ENCODE peak calls at places on chromosomes 2 and 18, in five cellular contexts. One of them, this sample, is unnamed.

GRCh38 chr2:165558832-165559231 is 89.3 kb downstream of the CSRNP3 start:
- DNase-seq in Right ventricle myocardium inferior: no peak
- DNase-seq in CD8-positive, alpha-beta T cell: no peak
- DNase-seq in T-helper 17 cell: no peak
- DNase-seq in Calu3: no peak
- DNase-seq in this sample: no peak

GRCh38 chr2:68284896-68285295 is 32.6 kb upstream of the PPP3R1 start:
- DNase-seq in CD8-positive, alpha-beta T cell: no peak
- DNase-seq in T-helper 17 cell: no peak
- DNase-seq in Right ventricle myocardium inferior: no peak
- DNase-seq in Calu3: no peak
- DNase-seq in this sample: no peak

GRCh38 chr2:33366473-33366872 is 110.0 kb upstream of the RASGRP3 start:
- DNase-seq in Right ventricle myocardium inferior: no peak
- DNase-seq in T-helper 17 cell: no peak
- DNase-seq in Calu3: no peak
- DNase-seq in CD8-positive, alpha-beta T cell: no peak
- DNase-seq in this sample: no peak

GRCh38 chr2:122390406-122390805 is 635.0 kb downstream of the TSN start:
- DNase-seq in Right ventricle myocardium inferior: no peak
- DNase-seq in CD8-positive, alpha-beta T cell: no peak
- DNase-seq in Calu3: peak
- DNase-seq in T-helper 17 cell: no peak
- DNase-seq in this sample: no peak

GRCh38 chr18:48580782-48581181 is 42.0 kb downstream of the CTIF start:
- DNase-seq in Calu3: no peak
- DNase-seq in T-helper 17 cell: no peak
- DNase-seq in Right ventricle myocardium inferior: no peak
- DNase-seq in CD8-positive, alpha-beta T cell: no peak
- DNase-seq in this sample: no peak

GRCh38 chr18:79952996-79953559 is 1.6 kb upstream of the SLC66A2 start:
- DNase-seq in Calu3: no peak
- DNase-seq in CD8-positive, alpha-beta T cell: no peak
- DNase-seq in Right ventricle myocardium inferior: no peak
- DNase-seq in T-helper 17 cell: no peak
- DNase-seq in this sample: no peak

GRCh38 chr2:127929449-127929848 is 43.7 kb upstream of the AMMECR1L start:
- DNase-seq in CD8-positive, alpha-beta T cell: no peak
- DNase-seq in T-helper 17 cell: no peak
- DNase-seq in Calu3: no peak
- DNase-seq in Right ventricle myocardium inferior: no peak
- DNase-seq in this sample: no peak

GRCh38 chr18:50080932-50081560 is 113.9 kb downstream of the MYO5B start:
- DNase-seq in Calu3: peak
- DNase-seq in CD8-positive, alpha-beta T cell: no peak
- DNase-seq in Right ventricle myocardium inferior: no peak
- DNase-seq in T-helper 17 cell: no peak
- DNase-seq in this sample: no peak

GRCh38 chr2:202780514-202781021 is 91.0 kb downstream of the ICA1L start:
- DNase-seq in Right ventricle myocardium inferior: no peak
- DNase-seq in CD8-positive, alpha-beta T cell: no peak
- DNase-seq in Calu3: peak
- DNase-seq in T-helper 17 cell: no peak
- DNase-seq in this sample: no peak

GRCh38 chr2:152155209-152155608 is 20.4 kb downstream of the STAM2 start:
- DNase-seq in Calu3: no peak
- DNase-seq in Right ventricle myocardium inferior: no peak
- DNase-seq in CD8-positive, alpha-beta T cell: no peak
- DNase-seq in T-helper 17 cell: no peak
- DNase-seq in this sample: no peak

GRCh38 chr2:53403836-53404413 is 363.7 kb upstream of the CHAC2 start:
- DNase-seq in CD8-positive, alpha-beta T cell: no peak
- DNase-seq in Calu3: peak
- DNase-seq in T-helper 17 cell: no peak
- DNase-seq in Right ventricle myocardium inferior: no peak
- DNase-seq in this sample: no peak

GRCh38 chr18:13260114-13260926 is 41.8 kb downstream of the LDLRAD4 start:
- DNase-seq in CD8-positive, alpha-beta T cell: no peak
- DNase-seq in Calu3: peak
- DNase-seq in Right ventricle myocardium inferior: no peak
- DNase-seq in T-helper 17 cell: no peak
- DNase-seq in this sample: no peak

GRCh38 chr2:85813978-85814801 is 60.4 kb downstream of the ATOH8 start:
- DNase-seq in Calu3: peak
- DNase-seq in CD8-positive, alpha-beta T cell: peak
- DNase-seq in T-helper 17 cell: peak
- DNase-seq in Right ventricle myocardium inferior: peak
- DNase-seq in this sample: peak

GRCh38 chr2:164967781-164968228 is 12.5 kb upstream of the SLC38A11 start:
- DNase-seq in Right ventricle myocardium inferior: no peak
- DNase-seq in CD8-positive, alpha-beta T cell: no peak
- DNase-seq in T-helper 17 cell: no peak
- DNase-seq in Calu3: peak
- DNase-seq in this sample: no peak

GRCh38 chr2:208645226-208645625 is 238.6 kb downstream of the PTH2R start:
- DNase-seq in Calu3: no peak
- DNase-seq in CD8-positive, alpha-beta T cell: no peak
- DNase-seq in T-helper 17 cell: no peak
- DNase-seq in Right ventricle myocardium inferior: no peak
- DNase-seq in this sample: no peak

GRCh38 chr2:23669413-23670244 is 257.3 kb downstream of the ATAD2B start:
- DNase-seq in CD8-positive, alpha-beta T cell: no peak
- DNase-seq in Calu3: no peak
- DNase-seq in T-helper 17 cell: no peak
- DNase-seq in Right ventricle myocardium inferior: peak
- DNase-seq in this sample: no peak

GRCh38 chr2:232315923-232316299 is 62.6 kb upstream of the ALPP start:
- DNase-seq in Calu3: no peak
- DNase-seq in T-helper 17 cell: no peak
- DNase-seq in CD8-positive, alpha-beta T cell: no peak
- DNase-seq in Right ventricle myocardium inferior: no peak
- DNase-seq in this sample: no peak

GRCh38 chr2:81650048-81650971 is 1345.8 kb upstream of the LRRTM1 start:
- DNase-seq in Calu3: no peak
- DNase-seq in T-helper 17 cell: no peak
- DNase-seq in CD8-positive, alpha-beta T cell: no peak
- DNase-seq in Right ventricle myocardium inferior: no peak
- DNase-seq in this sample: peak

GRCh38 chr18:57835904-57836303 is 32.8 kb upstream of the ATP8B1 start:
- DNase-seq in T-helper 17 cell: no peak
- DNase-seq in Right ventricle myocardium inferior: no peak
- DNase-seq in Calu3: no peak
- DNase-seq in CD8-positive, alpha-beta T cell: no peak
- DNase-seq in this sample: no peak

GRCh38 chr18:70931942-70932814 is 643.3 kb downstream of the SOCS6 start:
- DNase-seq in Calu3: peak
- DNase-seq in T-helper 17 cell: no peak
- DNase-seq in Right ventricle myocardium inferior: no peak
- DNase-seq in CD8-positive, alpha-beta T cell: no peak
- DNase-seq in this sample: no peak

GRCh38 chr2:96685592-96686459 is 43.3 kb downstream of the FER1L5 start:
- DNase-seq in T-helper 17 cell: no peak
- DNase-seq in Right ventricle myocardium inferior: no peak
- DNase-seq in CD8-positive, alpha-beta T cell: no peak
- DNase-seq in Calu3: no peak
- DNase-seq in this sample: peak

GRCh38 chr18:55083461-55083860 is 124.2 kb upstream of the CCDC68 start:
- DNase-seq in Calu3: no peak
- DNase-seq in CD8-positive, alpha-beta T cell: no peak
- DNase-seq in Right ventricle myocardium inferior: no peak
- DNase-seq in T-helper 17 cell: no peak
- DNase-seq in this sample: no peak

GRCh38 chr18:76260941-76261472 is 234.0 kb downstream of the ZNF516 start:
- DNase-seq in Right ventricle myocardium inferior: no peak
- DNase-seq in CD8-positive, alpha-beta T cell: no peak
- DNase-seq in Calu3: no peak
- DNase-seq in T-helper 17 cell: no peak
- DNase-seq in this sample: no peak

GRCh38 chr2:232873292-232873908 is 3.3 kb downstream of the SNORC start:
- DNase-seq in T-helper 17 cell: no peak
- DNase-seq in CD8-positive, alpha-beta T cell: no peak
- DNase-seq in Calu3: no peak
- DNase-seq in Right ventricle myocardium inferior: no peak
- DNase-seq in this sample: no peak

GRCh38 chr2:58601017-58601416 is 359.9 kb upstream of the FANCL start:
- DNase-seq in Calu3: no peak
- DNase-seq in Right ventricle myocardium inferior: no peak
- DNase-seq in CD8-positive, alpha-beta T cell: no peak
- DNase-seq in T-helper 17 cell: no peak
- DNase-seq in this sample: no peak

GRCh38 chr2:206274434-206275273 is at the start of gene ZDBF2:
- DNase-seq in T-helper 17 cell: peak
- DNase-seq in Right ventricle myocardium inferior: no peak
- DNase-seq in CD8-positive, alpha-beta T cell: peak
- DNase-seq in Calu3: no peak
- DNase-seq in this sample: no peak

GRCh38 chr2:135169900-135170753 is 118.0 kb downstream of the RAB3GAP1 start:
- DNase-seq in CD8-positive, alpha-beta T cell: no peak
- DNase-seq in T-helper 17 cell: no peak
- DNase-seq in Right ventricle myocardium inferior: no peak
- DNase-seq in Calu3: no peak
- DNase-seq in this sample: no peak

GRCh38 chr2:95274291-95275150 is at the start of gene PROM2:
- DNase-seq in Calu3: peak
- DNase-seq in T-helper 17 cell: peak
- DNase-seq in Right ventricle myocardium inferior: no peak
- DNase-seq in CD8-positive, alpha-beta T cell: no peak
- DNase-seq in this sample: no peak

GRCh38 chr2:16832910-16833309 is 167.3 kb upstream of the CYRIA start:
- DNase-seq in Right ventricle myocardium inferior: no peak
- DNase-seq in Calu3: no peak
- DNase-seq in CD8-positive, alpha-beta T cell: no peak
- DNase-seq in T-helper 17 cell: no peak
- DNase-seq in this sample: no peak

GRCh38 chr2:160292225-160292624 is 92.2 kb upstream of the ITGB6 start:
- DNase-seq in CD8-positive, alpha-beta T cell: no peak
- DNase-seq in Calu3: no peak
- DNase-seq in Right ventricle myocardium inferior: no peak
- DNase-seq in T-helper 17 cell: no peak
- DNase-seq in this sample: no peak

GRCh38 chr2:102442967-102443828 is 20.2 kb downstream of the IL18RAP start:
- DNase-seq in Calu3: peak
- DNase-seq in CD8-positive, alpha-beta T cell: peak
- DNase-seq in T-helper 17 cell: no peak
- DNase-seq in Right ventricle myocardium inferior: no peak
- DNase-seq in this sample: no peak

GRCh38 chr2:4012197-4012596 is 308.8 kb downstream of the DCDC2C start:
- DNase-seq in Calu3: no peak
- DNase-seq in CD8-positive, alpha-beta T cell: no peak
- DNase-seq in T-helper 17 cell: no peak
- DNase-seq in Right ventricle myocardium inferior: no peak
- DNase-seq in this sample: no peak

GRCh38 chr2:3789246-3789645 is 85.9 kb downstream of the DCDC2C start:
- DNase-seq in T-helper 17 cell: no peak
- DNase-seq in Right ventricle myocardium inferior: no peak
- DNase-seq in Calu3: no peak
- DNase-seq in CD8-positive, alpha-beta T cell: no peak
- DNase-seq in this sample: no peak